ENCODE peak calls at places on chromosome 9, in nine cellular contexts. H is lower lobe of right lung; B is pancreas; Y is body of pancreas; L is heart right ventricle; P is CD8-positive, alpha-beta T cell; R is tibial nerve; S is colonic mucosa; J is left lung. W is an unnamed sample.

GRCh38 chr9:72012642-72013041 is 47.8 kb downstream of the C9orf57 start:
- DNase-seq in H (no peak), B (no peak), Y (no peak), L (no peak), P (no peak), R (no peak), S (no peak), J (no peak), W (no peak)

GRCh38 chr9:29556746-29557145 is 1983.5 kb upstream of the C9orf72 start:
- DNase-seq in H (no peak), B (no peak), Y (no peak), L (no peak), P (no peak), R (no peak), S (no peak), J (no peak), W (no peak)

GRCh38 chr9:96009690-96010477 is 134.4 kb downstream of the ERCC6L2 start:
- DNase-seq in H (no peak), B (no peak), Y (no peak), L (no peak), P (peak; percentile 54), R (no peak), S (no peak), J (no peak), W (no peak)

GRCh38 chr9:123749580-123750202 is 180.2 kb downstream of the DENND1A start:
- DNase-seq in H (no peak), B (no peak), Y (no peak), L (no peak), P (no peak), R (no peak), S (no peak), J (no peak), W (peak; percentile 12)

GRCh38 chr9:32839013-32839442 is 55.7 kb downstream of the TMEM215 start:
- DNase-seq in H (no peak), B (no peak), Y (no peak), L (no peak), P (no peak), R (no peak), S (peak; percentile 24), J (no peak), W (no peak)

GRCh38 chr9:6993531-6993930 is 235.8 kb downstream of the KDM4C start:
- DNase-seq in H (no peak), B (no peak), Y (no peak), L (no peak), P (no peak), R (no peak), S (no peak), J (no peak), W (peak; percentile 17)

GRCh38 chr9:4970970-4971641 is 14.0 kb upstream of the JAK2 start:
- DNase-seq in H (no peak), B (no peak), Y (no peak), L (no peak), P (no peak), R (no peak), S (no peak), J (no peak), W (no peak)

GRCh38 chr9:13213337-13213736 is 66.2 kb downstream of the MPDZ start:
- DNase-seq in H (no peak), B (no peak), Y (no peak), L (no peak), P (no peak), R (no peak), S (no peak), J (no peak), W (no peak)

GRCh38 chr9:70673844-70674243 is 259.4 kb upstream of the KLF9 start:
- DNase-seq in H (no peak), B (no peak), Y (no peak), L (no peak), P (no peak), R (no peak), S (no peak), J (no peak), W (no peak)

GRCh38 chr9:114310471-114311450 is 12.1 kb upstream of the ORM1 start:
- DNase-seq in H (no peak), B (peak; percentile 9), Y (peak; percentile 5), L (no peak), P (no peak), R (no peak), S (peak; percentile 9), J (peak; percentile 22), W (no peak)

GRCh38 chr9:111731916-111732315 is 62.8 kb downstream of the SHOC1 start:
- DNase-seq in H (no peak), B (no peak), Y (no peak), L (no peak), P (no peak), R (no peak), S (no peak), J (no peak), W (no peak)

GRCh38 chr9:33455952-33456351 is 8.6 kb upstream of the AQP3 start:
- DNase-seq in H (no peak), B (no peak), Y (no peak), L (no peak), P (no peak), R (no peak), S (no peak), J (no peak), W (no peak)

GRCh38 chr9:118809160-118809625 is 560.0 kb downstream of the BRINP1 start:
- DNase-seq in H (peak; percentile 45), B (peak; percentile 21), Y (peak; percentile 15), L (no peak), P (no peak), R (no peak), S (no peak), J (no peak), W (peak; percentile 64)

GRCh38 chr9:88722753-88723152 is 187.8 kb downstream of the NXNL2 start:
- DNase-seq in H (no peak), B (no peak), Y (no peak), L (no peak), P (no peak), R (no peak), S (no peak), J (no peak), W (no peak)

GRCh38 chr9:94812343-94812742 is 85.8 kb downstream of the AOPEP start:
- DNase-seq in H (no peak), B (no peak), Y (no peak), L (no peak), P (no peak), R (no peak), S (no peak), J (no peak), W (no peak)

GRCh38 chr9:129549684-129550083 is 71.2 kb downstream of the C9orf50 start:
- DNase-seq in H (no peak), B (no peak), Y (no peak), L (peak; percentile 51), P (no peak), R (no peak), S (no peak), J (no peak), W (peak; percentile 40)

GRCh38 chr9:124855944-124856773 is 2.9 kb downstream of the WDR38 start:
- DNase-seq in H (no peak), B (no peak), Y (peak; percentile 41), L (no peak), P (no peak), R (no peak), S (no peak), J (no peak), W (no peak)

GRCh38 chr9:1619915-1620705 is 395.0 kb upstream of the SMARCA2 start:
- DNase-seq in H (no peak), B (no peak), Y (no peak), L (no peak), P (no peak), R (no peak), S (no peak), J (no peak), W (no peak)

GRCh38 chr9:128091144-128091543 is 23.1 kb downstream of the SLC25A25 start:
- DNase-seq in H (peak; percentile 53), B (no peak), Y (no peak), L (peak; percentile 48), P (no peak), R (peak; percentile 57), S (no peak), J (peak; percentile 68), W (peak; percentile 74)

GRCh38 chr9:9924369-9924768 is 688.4 kb downstream of the PTPRD start:
- DNase-seq in H (no peak), B (no peak), Y (no peak), L (no peak), P (no peak), R (no peak), S (no peak), J (no peak), W (no peak)

GRCh38 chr9:120773218-120773617 is 20.0 kb downstream of the FBXW2 start:
- DNase-seq in H (no peak), B (no peak), Y (no peak), L (no peak), P (no peak), R (no peak), S (no peak), J (no peak), W (no peak)
- H3K36me3 ChIP-seq in H (peaks cover 99% of the 10 kb centered on the region), B (peaks cover 5% of the 10 kb centered on the region), Y (no peaks in the 10 kb centered on the region), L (peaks cover 47% of the 10 kb centered on the region), P (peaks cover 43% of the 10 kb centered on the region), R (peaks cover 97% of the 10 kb centered on the region), S (no peaks in the 10 kb centered on the region), J (peaks cover 4% of the 10 kb centered on the region), W (peaks cover 43% of the 10 kb centered on the region)

GRCh38 chr9:115391166-115391825 is 273.3 kb upstream of the TNC start:
- DNase-seq in H (no peak), B (no peak), Y (no peak), L (no peak), P (no peak), R (no peak), S (no peak), J (no peak), W (no peak)

GRCh38 chr9:115379719-115380118 is 261.8 kb upstream of the TNC start:
- DNase-seq in H (no peak), B (no peak), Y (no peak), L (no peak), P (no peak), R (no peak), S (no peak), J (no peak), W (no peak)

GRCh38 chr9:115382865-115383264 is 264.9 kb upstream of the TNC start:
- DNase-seq in H (no peak), B (no peak), Y (no peak), L (no peak), P (no peak), R (no peak), S (no peak), J (no peak), W (no peak)

GRCh38 chr9:115385383-115386122 is 267.6 kb upstream of the TNC start:
- DNase-seq in H (no peak), B (no peak), Y (no peak), L (no peak), P (no peak), R (no peak), S (no peak), J (no peak), W (no peak)
- H3K4me3 ChIP-seq in H (no peak overlapping the region), B (no peak overlapping the region), Y (no peak overlapping the region), L (no peak overlapping the region), P (no peak overlapping the region), R (no peak overlapping the region), S (no peak overlapping the region), J (no peak overlapping the region), W (no peak overlapping the region)

GRCh38 chr9:131623655-131624330 is 78.5 kb downstream of the PRRT1B start:
- DNase-seq in H (no peak), B (no peak), Y (no peak), L (no peak), P (no peak), R (no peak), S (no peak), J (no peak), W (no peak)
- H3K36me3 ChIP-seq in H (peaks cover 98% of the 10 kb centered on the region), B (peaks cover 6% of the 10 kb centered on the region), Y (no peaks in the 10 kb centered on the region), L (peaks cover 33% of the 10 kb centered on the region), P (peaks cover 32% of the 10 kb centered on the region), R (peaks cover 91% of the 10 kb centered on the region), S (peaks cover 13% of the 10 kb centered on the region), J (no peaks in the 10 kb centered on the region), W (peaks cover 16% of the 10 kb centered on the region)

GRCh38 chr9:86351897-86352296 is 2.3 kb downstream of the TUT7 start:
- DNase-seq in H (no peak), B (no peak), Y (no peak), L (no peak), P (no peak), R (no peak), S (no peak), J (no peak), W (no peak)
- H3K4me3 ChIP-seq in H (peak overlapping the region; percentile 96), B (no peak overlapping the region), Y (no peak overlapping the region), L (peak overlapping the region; percentile 83), P (no peak overlapping the region), R (no peak overlapping the region), S (no peak overlapping the region), J (no peak overlapping the region), W (no peak overlapping the region)